ENCODE peak calls at places on chromosomes 5 and 9, in eight cellular contexts. R is fibroblast of the aortic adventitia; G is HFFc6; E is T-helper 2 cell; L is B cell; I is ACHN; T is T follicular helper cell; M is stimulated activated CD4-positive, alpha-beta T cell treated with anti-CD3 and anti-CD28 coated beads, Interleukin-1b, Interleukin-23, amount 100 ng/mL, for 24 hours. Y is an unnamed sample.

GRCh38 chr5:112123060-112123459 is 296.0 kb downstream of the EPB41L4A start:
- DNase-seq in I (no peak), T (no peak), E (no peak), R (no peak), M (no peak), L (no peak), G (no peak), Y (no peak)

GRCh38 chr5:132138260-132138659 is 64.7 kb downstream of the CSF2 start:
- DNase-seq in G (peak; percentile 46), R (peak; percentile 54), I (no peak), E (no peak), L (no peak), T (no peak), M (no peak), Y (no peak)

GRCh38 chr5:170745481-170746061 is 38.0 kb upstream of the GABRP start:
- DNase-seq in R (no peak), G (peak; percentile 46), M (no peak), E (no peak), I (peak; percentile 26), T (no peak), L (no peak), Y (no peak)

GRCh38 chr5:172133359-172134029 is 54.5 kb downstream of the STK10 start:
- DNase-seq in I (peak; percentile 81), G (peak; percentile 94), M (no peak), E (no peak), T (no peak), L (no peak), R (peak; percentile 82), Y (peak; percentile 21)

GRCh38 chr9:135492886-135493669 is 7.4 kb upstream of the MRPS2 start:
- DNase-seq in M (no peak), R (no peak), G (no peak), L (no peak), I (no peak), E (no peak), T (no peak), Y (no peak)

GRCh38 chr9:1100945-1101344 is 50.8 kb downstream of the DMRT2 start:
- DNase-seq in L (no peak), T (no peak), E (no peak), R (peak; percentile 34), M (no peak), G (no peak), I (peak; percentile 8), Y (peak; percentile 18)

GRCh38 chr9:76607730-76608475 is 148.9 kb downstream of the GCNT1 start:
- DNase-seq in E (no peak), G (no peak), I (no peak), L (no peak), M (no peak), T (no peak), R (no peak), Y (no peak)

GRCh38 chr9:6506571-6506970 is 93.6 kb downstream of the UHRF2 start:
- DNase-seq in I (no peak), M (no peak), L (no peak), T (no peak), E (no peak), R (no peak), G (peak; percentile 59), Y (no peak)

GRCh38 chr5:85533324-85533723 is 1084.4 kb upstream of the COX7C start:
- DNase-seq in G (no peak), I (no peak), M (no peak), R (no peak), L (no peak), E (no peak), T (no peak), Y (no peak)

GRCh38 chr5:55437859-55438206 is 96.9 kb downstream of the PLPP1 start:
- DNase-seq in M (no peak), T (no peak), I (no peak), E (no peak), L (no peak), G (no peak), R (no peak), Y (no peak)

GRCh38 chr5:123950701-123951100 is 438.7 kb downstream of the CSNK1G3 start:
- DNase-seq in T (no peak), E (no peak), R (no peak), G (no peak), L (no peak), I (no peak), M (no peak), Y (no peak)

GRCh38 chr9:76419782-76420380 is 25.7 kb upstream of the RFK start:
- DNase-seq in G (peak; percentile 28), T (no peak), R (peak; percentile 29), I (peak; percentile 34), M (no peak), L (no peak), E (no peak), Y (peak; percentile 47)

GRCh38 chr9:27750571-27750970 is 177.3 kb upstream of the C9orf72 start:
- DNase-seq in R (no peak), G (no peak), T (no peak), I (no peak), L (no peak), E (no peak), M (no peak), Y (no peak)

GRCh38 chr5:40988761-40989510 is 79.6 kb downstream of the C7 start:
- DNase-seq in G (no peak), M (no peak), I (no peak), L (no peak), T (no peak), E (no peak), R (no peak), Y (no peak)

GRCh38 chr9:129619787-129620668 is 873 bp downstream of the C9orf50 start:
- DNase-seq in I (peak; percentile 35), L (peak; percentile 67), R (no peak), E (no peak), G (no peak), M (no peak), T (no peak), Y (no peak)

GRCh38 chr5:52859619-52860018 is 71.9 kb downstream of the ITGA1 start:
- DNase-seq in T (no peak), I (no peak), L (no peak), G (peak; percentile 85), E (no peak), M (no peak), R (peak; percentile 73), Y (no peak)